ENCODE peak calls at places on chromosome 22, in ten cellular contexts. One of them, this sample, is unnamed.

GRCh38 chr22:19723990-19724827 is 870 bp downstream of the GP1BB start:
- DNase-seq in fibroblast of pulmonary artery: peak; percentile 23
- DNase-seq in SW 1271: peak; percentile 7
- DNase-seq in left cardiac atrium: no peak
- DNase-seq in upper lobe of left lung: peak; percentile 86
- DNase-seq in Ammon's horn: no peak
- DNase-seq in T-helper 9 cell: no peak
- DNase-seq in amygdala: no peak
- DNase-seq in NCI-H1092 treated with DMSO at 0.1 percent for 48 hours: no peak
- DNase-seq in Right ventricle myocardium superior: no peak
- DNase-seq in this sample: no peak

GRCh38 chr22:24592144-24592845 is 578 bp downstream of the LRRC75B start:
- DNase-seq in Ammon's horn: no peak
- DNase-seq in upper lobe of left lung: no peak
- DNase-seq in SW 1271: no peak
- DNase-seq in T-helper 9 cell: no peak
- DNase-seq in fibroblast of pulmonary artery: no peak
- DNase-seq in Right ventricle myocardium superior: no peak
- DNase-seq in left cardiac atrium: peak; percentile 46
- DNase-seq in amygdala: no peak
- DNase-seq in NCI-H1092 treated with DMSO at 0.1 percent for 48 hours: no peak
- DNase-seq in this sample: peak; percentile 12

GRCh38 chr22:22941831-22942510 is 54.4 kb downstream of the IGLL5 start:
- DNase-seq in left cardiac atrium: no peak
- DNase-seq in NCI-H1092 treated with DMSO at 0.1 percent for 48 hours: no peak
- DNase-seq in Right ventricle myocardium superior: no peak
- DNase-seq in fibroblast of pulmonary artery: no peak
- DNase-seq in Ammon's horn: no peak
- DNase-seq in upper lobe of left lung: no peak
- DNase-seq in T-helper 9 cell: no peak
- DNase-seq in SW 1271: no peak
- DNase-seq in amygdala: no peak
- DNase-seq in this sample: no peak

GRCh38 chr22:22928666-22929380 is 41.2 kb downstream of the IGLL5 start:
- DNase-seq in amygdala: no peak
- DNase-seq in NCI-H1092 treated with DMSO at 0.1 percent for 48 hours: no peak
- DNase-seq in Right ventricle myocardium superior: no peak
- DNase-seq in Ammon's horn: no peak
- DNase-seq in fibroblast of pulmonary artery: peak; percentile 33
- DNase-seq in left cardiac atrium: peak; percentile 50
- DNase-seq in T-helper 9 cell: peak; percentile 12
- DNase-seq in SW 1271: no peak
- DNase-seq in upper lobe of left lung: no peak
- DNase-seq in this sample: peak; percentile 27

GRCh38 chr22:38172489-38173155 is 9.0 kb downstream of the PLA2G6 start:
- DNase-seq in Right ventricle myocardium superior: peak; percentile 81
- DNase-seq in NCI-H1092 treated with DMSO at 0.1 percent for 48 hours: peak; percentile 53
- DNase-seq in amygdala: peak; percentile 68
- DNase-seq in T-helper 9 cell: peak; percentile 37
- DNase-seq in fibroblast of pulmonary artery: peak; percentile 89
- DNase-seq in left cardiac atrium: peak; percentile 91
- DNase-seq in upper lobe of left lung: peak; percentile 56
- DNase-seq in Ammon's horn: peak; percentile 73
- DNase-seq in SW 1271: peak; percentile 22
- DNase-seq in this sample: peak; percentile 57

GRCh38 chr22:37088108-37088605 is 21.4 kb downstream of the TMPRSS6 start:
- DNase-seq in upper lobe of left lung: no peak
- DNase-seq in amygdala: no peak
- DNase-seq in T-helper 9 cell: no peak
- DNase-seq in NCI-H1092 treated with DMSO at 0.1 percent for 48 hours: peak; percentile 9
- DNase-seq in left cardiac atrium: no peak
- DNase-seq in Ammon's horn: no peak
- DNase-seq in fibroblast of pulmonary artery: no peak
- DNase-seq in Right ventricle myocardium superior: no peak
- DNase-seq in SW 1271: no peak
- DNase-seq in this sample: peak; percentile 7

GRCh38 chr22:48676266-48677167 is 1151.2 kb downstream of the BRD1 start:
- DNase-seq in SW 1271: no peak
- DNase-seq in left cardiac atrium: peak; percentile 11
- DNase-seq in upper lobe of left lung: peak; percentile 33
- DNase-seq in Ammon's horn: no peak
- DNase-seq in T-helper 9 cell: no peak
- DNase-seq in NCI-H1092 treated with DMSO at 0.1 percent for 48 hours: no peak
- DNase-seq in amygdala: no peak
- DNase-seq in fibroblast of pulmonary artery: no peak
- DNase-seq in Right ventricle myocardium superior: peak; percentile 24
- DNase-seq in this sample: no peak

GRCh38 chr22:19224985-19225384 is 46.4 kb upstream of the SLC25A1 start:
- DNase-seq in Ammon's horn: no peak
- DNase-seq in fibroblast of pulmonary artery: no peak
- DNase-seq in amygdala: no peak
- DNase-seq in upper lobe of left lung: no peak
- DNase-seq in T-helper 9 cell: no peak
- DNase-seq in left cardiac atrium: no peak
- DNase-seq in NCI-H1092 treated with DMSO at 0.1 percent for 48 hours: no peak
- DNase-seq in SW 1271: no peak
- DNase-seq in Right ventricle myocardium superior: no peak
- DNase-seq in this sample: no peak

GRCh38 chr22:50105529-50106100 is 15.8 kb downstream of the MOV10L1 start:
- DNase-seq in SW 1271: no peak
- DNase-seq in fibroblast of pulmonary artery: peak; percentile 69
- DNase-seq in upper lobe of left lung: no peak
- DNase-seq in left cardiac atrium: no peak
- DNase-seq in Right ventricle myocardium superior: no peak
- DNase-seq in amygdala: no peak
- DNase-seq in T-helper 9 cell: no peak
- DNase-seq in Ammon's horn: peak; percentile 58
- DNase-seq in NCI-H1092 treated with DMSO at 0.1 percent for 48 hours: no peak
- DNase-seq in this sample: peak; percentile 61

GRCh38 chr22:25085930-25086901 is 113.4 kb upstream of the CRYBB3 start:
- DNase-seq in T-helper 9 cell: no peak
- DNase-seq in Right ventricle myocardium superior: peak; percentile 67
- DNase-seq in NCI-H1092 treated with DMSO at 0.1 percent for 48 hours: no peak
- DNase-seq in left cardiac atrium: peak; percentile 77
- DNase-seq in upper lobe of left lung: no peak
- DNase-seq in Ammon's horn: no peak
- DNase-seq in fibroblast of pulmonary artery: peak; percentile 45
- DNase-seq in SW 1271: no peak
- DNase-seq in amygdala: no peak
- DNase-seq in this sample: peak; percentile 26

GRCh38 chr22:31378123-31378522 is 21.3 kb upstream of the DRG1 start:
- DNase-seq in fibroblast of pulmonary artery: peak; percentile 89
- DNase-seq in NCI-H1092 treated with DMSO at 0.1 percent for 48 hours: no peak
- DNase-seq in T-helper 9 cell: no peak
- DNase-seq in Ammon's horn: no peak
- DNase-seq in amygdala: no peak
- DNase-seq in upper lobe of left lung: no peak
- DNase-seq in Right ventricle myocardium superior: no peak
- DNase-seq in left cardiac atrium: peak; percentile 30
- DNase-seq in SW 1271: no peak
- DNase-seq in this sample: peak; percentile 23

GRCh38 chr22:20803696-20804324 is 29.9 kb downstream of the SERPIND1 start:
- DNase-seq in NCI-H1092 treated with DMSO at 0.1 percent for 48 hours: no peak
- DNase-seq in amygdala: no peak
- DNase-seq in upper lobe of left lung: no peak
- DNase-seq in fibroblast of pulmonary artery: peak; percentile 50
- DNase-seq in SW 1271: peak; percentile 1
- DNase-seq in Right ventricle myocardium superior: no peak
- DNase-seq in T-helper 9 cell: no peak
- DNase-seq in left cardiac atrium: no peak
- DNase-seq in Ammon's horn: peak; percentile 53
- DNase-seq in this sample: peak; percentile 11

GRCh38 chr22:36853407-36854099 is 7.3 kb upstream of the NCF4 start:
- DNase-seq in Right ventricle myocardium superior: peak; percentile 86
- DNase-seq in upper lobe of left lung: peak; percentile 87
- DNase-seq in T-helper 9 cell: peak; percentile 90
- DNase-seq in SW 1271: peak; percentile 13
- DNase-seq in Ammon's horn: peak; percentile 45
- DNase-seq in left cardiac atrium: peak; percentile 72
- DNase-seq in NCI-H1092 treated with DMSO at 0.1 percent for 48 hours: peak; percentile 39
- DNase-seq in fibroblast of pulmonary artery: peak; percentile 57
- DNase-seq in amygdala: peak; percentile 16
- DNase-seq in this sample: peak; percentile 18

GRCh38 chr22:43085658-43086606 is 3.3 kb downstream of the TTLL1 start:
- DNase-seq in amygdala: no peak
- DNase-seq in upper lobe of left lung: peak; percentile 39
- DNase-seq in T-helper 9 cell: no peak
- DNase-seq in Right ventricle myocardium superior: peak; percentile 61
- DNase-seq in fibroblast of pulmonary artery: no peak
- DNase-seq in NCI-H1092 treated with DMSO at 0.1 percent for 48 hours: no peak
- DNase-seq in Ammon's horn: peak; percentile 35
- DNase-seq in SW 1271: no peak
- DNase-seq in left cardiac atrium: peak; percentile 50
- DNase-seq in this sample: no peak

GRCh38 chr22:39937881-39938280 is 22.3 kb upstream of the TMA7B start:
- DNase-seq in fibroblast of pulmonary artery: no peak
- DNase-seq in T-helper 9 cell: no peak
- DNase-seq in amygdala: no peak
- DNase-seq in left cardiac atrium: no peak
- DNase-seq in Ammon's horn: no peak
- DNase-seq in Right ventricle myocardium superior: no peak
- DNase-seq in NCI-H1092 treated with DMSO at 0.1 percent for 48 hours: no peak
- DNase-seq in upper lobe of left lung: no peak
- DNase-seq in SW 1271: no peak
- DNase-seq in this sample: no peak

GRCh38 chr22:19174106-19175025 is 4.2 kb downstream of the SLC25A1 start:
- DNase-seq in fibroblast of pulmonary artery: peak; percentile 82
- DNase-seq in Right ventricle myocardium superior: peak; percentile 64
- DNase-seq in NCI-H1092 treated with DMSO at 0.1 percent for 48 hours: no peak
- DNase-seq in upper lobe of left lung: no peak
- DNase-seq in SW 1271: no peak
- DNase-seq in amygdala: no peak
- DNase-seq in Ammon's horn: no peak
- DNase-seq in left cardiac atrium: peak; percentile 61
- DNase-seq in T-helper 9 cell: no peak
- DNase-seq in this sample: peak; percentile 58

GRCh38 chr22:50301581-50301991 is 5.9 kb downstream of the PLXNB2 start:
- DNase-seq in fibroblast of pulmonary artery: no peak
- DNase-seq in Ammon's horn: no peak
- DNase-seq in T-helper 9 cell: no peak
- DNase-seq in upper lobe of left lung: peak; percentile 79
- DNase-seq in Right ventricle myocardium superior: no peak
- DNase-seq in amygdala: no peak
- DNase-seq in left cardiac atrium: no peak
- DNase-seq in NCI-H1092 treated with DMSO at 0.1 percent for 48 hours: no peak
- DNase-seq in SW 1271: no peak
- DNase-seq in this sample: no peak

GRCh38 chr22:36546932-36547331 is 18.0 kb upstream of the EIF3D start:
- DNase-seq in left cardiac atrium: no peak
- DNase-seq in Right ventricle myocardium superior: no peak
- DNase-seq in fibroblast of pulmonary artery: peak; percentile 61
- DNase-seq in upper lobe of left lung: no peak
- DNase-seq in amygdala: no peak
- DNase-seq in T-helper 9 cell: no peak
- DNase-seq in SW 1271: no peak
- DNase-seq in Ammon's horn: no peak
- DNase-seq in NCI-H1092 treated with DMSO at 0.1 percent for 48 hours: no peak
- DNase-seq in this sample: peak; percentile 91

GRCh38 chr22:29334696-29335344 is 19.3 kb upstream of the RASL10A start:
- DNase-seq in Ammon's horn: no peak
- DNase-seq in upper lobe of left lung: no peak
- DNase-seq in NCI-H1092 treated with DMSO at 0.1 percent for 48 hours: no peak
- DNase-seq in SW 1271: no peak
- DNase-seq in fibroblast of pulmonary artery: no peak
- DNase-seq in Right ventricle myocardium superior: no peak
- DNase-seq in T-helper 9 cell: no peak
- DNase-seq in amygdala: no peak
- DNase-seq in left cardiac atrium: no peak
- DNase-seq in this sample: no peak

GRCh38 chr22:49460662-49461371 is 366.9 kb downstream of the BRD1 start:
- DNase-seq in upper lobe of left lung: peak; percentile 48
- DNase-seq in Ammon's horn: peak; percentile 40
- DNase-seq in fibroblast of pulmonary artery: no peak
- DNase-seq in SW 1271: no peak
- DNase-seq in Right ventricle myocardium superior: no peak
- DNase-seq in NCI-H1092 treated with DMSO at 0.1 percent for 48 hours: no peak
- DNase-seq in T-helper 9 cell: no peak
- DNase-seq in amygdala: no peak
- DNase-seq in left cardiac atrium: no peak
- DNase-seq in this sample: no peak

GRCh38 chr22:35998748-35999147 is 29.9 kb downstream of the RBFOX2 start:
- DNase-seq in SW 1271: no peak
- DNase-seq in NCI-H1092 treated with DMSO at 0.1 percent for 48 hours: no peak
- DNase-seq in Ammon's horn: no peak
- DNase-seq in fibroblast of pulmonary artery: no peak
- DNase-seq in upper lobe of left lung: no peak
- DNase-seq in amygdala: no peak
- DNase-seq in Right ventricle myocardium superior: no peak
- DNase-seq in left cardiac atrium: no peak
- DNase-seq in T-helper 9 cell: no peak
- DNase-seq in this sample: no peak

GRCh38 chr22:45709004-45709739 is 37.5 kb downstream of the ATXN10 start:
- DNase-seq in T-helper 9 cell: no peak
- DNase-seq in upper lobe of left lung: no peak
- DNase-seq in SW 1271: peak; percentile 74
- DNase-seq in fibroblast of pulmonary artery: peak; percentile 54
- DNase-seq in amygdala: no peak
- DNase-seq in left cardiac atrium: no peak
- DNase-seq in Ammon's horn: no peak
- DNase-seq in Right ventricle myocardium superior: no peak
- DNase-seq in NCI-H1092 treated with DMSO at 0.1 percent for 48 hours: no peak
- DNase-seq in this sample: peak; percentile 56

GRCh38 chr22:36352775-36353507 is 34.8 kb downstream of the MYH9 start:
- DNase-seq in fibroblast of pulmonary artery: no peak
- DNase-seq in SW 1271: no peak
- DNase-seq in amygdala: no peak
- DNase-seq in upper lobe of left lung: no peak
- DNase-seq in T-helper 9 cell: no peak
- DNase-seq in left cardiac atrium: peak; percentile 86
- DNase-seq in Right ventricle myocardium superior: peak; percentile 79
- DNase-seq in NCI-H1092 treated with DMSO at 0.1 percent for 48 hours: peak; percentile 24
- DNase-seq in Ammon's horn: no peak
- DNase-seq in this sample: peak; percentile 93

GRCh38 chr22:20549232-20549841 is 41.9 kb downstream of the MED15 start:
- DNase-seq in T-helper 9 cell: peak; percentile 57
- DNase-seq in SW 1271: no peak
- DNase-seq in NCI-H1092 treated with DMSO at 0.1 percent for 48 hours: no peak
- DNase-seq in fibroblast of pulmonary artery: peak; percentile 41
- DNase-seq in Ammon's horn: no peak
- DNase-seq in Right ventricle myocardium superior: no peak
- DNase-seq in left cardiac atrium: peak; percentile 57
- DNase-seq in amygdala: no peak
- DNase-seq in upper lobe of left lung: no peak
- DNase-seq in this sample: peak; percentile 58

GRCh38 chr22:35592418-35592967 is 24.6 kb downstream of the MB start:
- DNase-seq in upper lobe of left lung: no peak
- DNase-seq in T-helper 9 cell: no peak
- DNase-seq in fibroblast of pulmonary artery: no peak
- DNase-seq in amygdala: no peak
- DNase-seq in NCI-H1092 treated with DMSO at 0.1 percent for 48 hours: no peak
- DNase-seq in Right ventricle myocardium superior: peak; percentile 66
- DNase-seq in Ammon's horn: no peak
- DNase-seq in SW 1271: no peak
- DNase-seq in left cardiac atrium: no peak
- DNase-seq in this sample: no peak

GRCh38 chr22:49301398-49302149 is 526.1 kb downstream of the BRD1 start:
- DNase-seq in SW 1271: no peak
- DNase-seq in upper lobe of left lung: peak; percentile 81
- DNase-seq in T-helper 9 cell: no peak
- DNase-seq in fibroblast of pulmonary artery: no peak
- DNase-seq in Ammon's horn: no peak
- DNase-seq in Right ventricle myocardium superior: peak; percentile 34
- DNase-seq in left cardiac atrium: no peak
- DNase-seq in amygdala: no peak
- DNase-seq in NCI-H1092 treated with DMSO at 0.1 percent for 48 hours: no peak
- DNase-seq in this sample: no peak

GRCh38 chr22:42680648-42681047 is 31.5 kb upstream of the CYB5R3 start:
- DNase-seq in Right ventricle myocardium superior: no peak
- DNase-seq in upper lobe of left lung: no peak
- DNase-seq in NCI-H1092 treated with DMSO at 0.1 percent for 48 hours: no peak
- DNase-seq in amygdala: no peak
- DNase-seq in T-helper 9 cell: no peak
- DNase-seq in fibroblast of pulmonary artery: peak; percentile 94
- DNase-seq in Ammon's horn: no peak
- DNase-seq in left cardiac atrium: peak; percentile 70
- DNase-seq in SW 1271: peak; percentile 65
- DNase-seq in this sample: peak; percentile 94

GRCh38 chr22:39214383-39215069 is 30.3 kb downstream of the PDGFB start:
- DNase-seq in T-helper 9 cell: no peak
- DNase-seq in fibroblast of pulmonary artery: no peak
- DNase-seq in NCI-H1092 treated with DMSO at 0.1 percent for 48 hours: no peak
- DNase-seq in amygdala: no peak
- DNase-seq in Right ventricle myocardium superior: no peak
- DNase-seq in SW 1271: peak; percentile 56
- DNase-seq in Ammon's horn: no peak
- DNase-seq in upper lobe of left lung: no peak
- DNase-seq in left cardiac atrium: peak; percentile 8
- DNase-seq in this sample: no peak